ENCODE peak calls at places on chromosomes 3 and 15, in six cellular contexts. One of them, this sample, is unnamed.

GRCh38 chr3:4981688-4982494 is 2.7 kb downstream of the BHLHE40 start:
- DNase-seq in ACHN: peak; percentile 76
- DNase-seq in psoas muscle: no peak
- DNase-seq in hypothalamus: no peak
- DNase-seq in neuronal stem cell: no peak
- DNase-seq in Daoy: peak; percentile 64
- DNase-seq in this sample: peak; percentile 35

GRCh38 chr3:154148541-154148940 is 27.4 kb downstream of the ARHGEF26 start:
- DNase-seq in psoas muscle: no peak
- DNase-seq in ACHN: no peak
- DNase-seq in neuronal stem cell: no peak
- DNase-seq in hypothalamus: no peak
- DNase-seq in Daoy: no peak
- DNase-seq in this sample: no peak

GRCh38 chr3:190158261-190158660 is 37.6 kb upstream of the P3H2 start:
- DNase-seq in ACHN: no peak
- DNase-seq in hypothalamus: no peak
- DNase-seq in neuronal stem cell: no peak
- DNase-seq in Daoy: no peak
- DNase-seq in psoas muscle: no peak
- DNase-seq in this sample: no peak

GRCh38 chr3:197417896-197418618 is 119.6 kb upstream of the DLG1 start:
- DNase-seq in ACHN: no peak
- DNase-seq in hypothalamus: no peak
- DNase-seq in Daoy: no peak
- DNase-seq in psoas muscle: no peak
- DNase-seq in neuronal stem cell: peak; percentile 31
- DNase-seq in this sample: no peak

GRCh38 chr3:174822320-174822719 is 36.8 kb upstream of the NAALADL2 start:
- DNase-seq in neuronal stem cell: no peak
- DNase-seq in ACHN: no peak
- DNase-seq in Daoy: no peak
- DNase-seq in hypothalamus: no peak
- DNase-seq in psoas muscle: no peak
- DNase-seq in this sample: no peak

GRCh38 chr3:58173029-58173669 is 37.6 kb downstream of the DNASE1L3 start:
- DNase-seq in ACHN: no peak
- DNase-seq in hypothalamus: no peak
- DNase-seq in Daoy: no peak
- DNase-seq in neuronal stem cell: no peak
- DNase-seq in psoas muscle: no peak
- DNase-seq in this sample: no peak

GRCh38 chr3:123813876-123814275 is 70.3 kb downstream of the MYLK start:
- DNase-seq in neuronal stem cell: no peak
- DNase-seq in psoas muscle: no peak
- DNase-seq in hypothalamus: no peak
- DNase-seq in ACHN: no peak
- DNase-seq in Daoy: peak; percentile 83
- DNase-seq in this sample: no peak

GRCh38 chr3:194579091-194579606 is 54.1 kb downstream of the TMEM44 start:
- DNase-seq in hypothalamus: no peak
- DNase-seq in ACHN: no peak
- DNase-seq in psoas muscle: no peak
- DNase-seq in Daoy: peak; percentile 44
- DNase-seq in neuronal stem cell: no peak
- DNase-seq in this sample: no peak

GRCh38 chr3:89841041-89841440 is 733.6 kb downstream of the EPHA3 start:
- DNase-seq in ACHN: no peak
- DNase-seq in Daoy: no peak
- DNase-seq in neuronal stem cell: no peak
- DNase-seq in psoas muscle: no peak
- DNase-seq in hypothalamus: no peak
- DNase-seq in this sample: no peak

GRCh38 chr15:26929588-26929987 is 41.4 kb upstream of the GABRG3 start:
- DNase-seq in psoas muscle: no peak
- DNase-seq in ACHN: no peak
- DNase-seq in hypothalamus: no peak
- DNase-seq in neuronal stem cell: no peak
- DNase-seq in Daoy: no peak
- DNase-seq in this sample: no peak

GRCh38 chr3:66822059-66823009 is 175.8 kb upstream of the KBTBD8 start:
- DNase-seq in psoas muscle: peak; percentile 22
- DNase-seq in ACHN: peak; percentile 55
- DNase-seq in Daoy: peak; percentile 51
- DNase-seq in hypothalamus: no peak
- DNase-seq in neuronal stem cell: peak; percentile 69
- DNase-seq in this sample: peak; percentile 32

GRCh38 chr15:33941279-33942063 is 26.8 kb upstream of the CHRM5 start:
- DNase-seq in neuronal stem cell: no peak
- DNase-seq in psoas muscle: no peak
- DNase-seq in Daoy: no peak
- DNase-seq in ACHN: no peak
- DNase-seq in hypothalamus: no peak
- DNase-seq in this sample: no peak

GRCh38 chr15:85615930-85616329 is 178.8 kb downstream of the KLHL25 start:
- DNase-seq in neuronal stem cell: no peak
- DNase-seq in psoas muscle: no peak
- DNase-seq in Daoy: no peak
- DNase-seq in hypothalamus: no peak
- DNase-seq in ACHN: peak; percentile 50
- DNase-seq in this sample: peak; percentile 54

GRCh38 chr3:172398484-172398883 is 49.8 kb downstream of the GHSR start:
- DNase-seq in psoas muscle: no peak
- DNase-seq in hypothalamus: no peak
- DNase-seq in neuronal stem cell: no peak
- DNase-seq in ACHN: no peak
- DNase-seq in Daoy: no peak
- DNase-seq in this sample: no peak

GRCh38 chr3:149009732-149010131 is 18.4 kb downstream of the GYG1 start:
- DNase-seq in Daoy: peak; percentile 42
- DNase-seq in ACHN: no peak
- DNase-seq in neuronal stem cell: no peak
- DNase-seq in hypothalamus: no peak
- DNase-seq in psoas muscle: no peak
- DNase-seq in this sample: peak; percentile 84

GRCh38 chr3:71018794-71019193 is 564.7 kb downstream of the FOXP1 start:
- DNase-seq in hypothalamus: no peak
- DNase-seq in psoas muscle: no peak
- DNase-seq in neuronal stem cell: no peak
- DNase-seq in Daoy: no peak
- DNase-seq in ACHN: no peak
- DNase-seq in this sample: no peak

GRCh38 chr15:52464478-52464877 is 64.2 kb downstream of the MYO5A start:
- DNase-seq in Daoy: no peak
- DNase-seq in neuronal stem cell: no peak
- DNase-seq in hypothalamus: no peak
- DNase-seq in ACHN: no peak
- DNase-seq in psoas muscle: no peak
- DNase-seq in this sample: peak; percentile 10

GRCh38 chr3:127746400-127747057 is 73.8 kb downstream of the ABTB1 start:
- DNase-seq in hypothalamus: no peak
- DNase-seq in ACHN: no peak
- DNase-seq in Daoy: peak; percentile 45
- DNase-seq in neuronal stem cell: no peak
- DNase-seq in psoas muscle: no peak
- DNase-seq in this sample: no peak

GRCh38 chr3:23002846-23003800 is 200.0 kb upstream of the UBE2E2 start:
- DNase-seq in ACHN: no peak
- DNase-seq in neuronal stem cell: no peak
- DNase-seq in psoas muscle: no peak
- DNase-seq in Daoy: peak; percentile 26
- DNase-seq in hypothalamus: no peak
- DNase-seq in this sample: no peak

GRCh38 chr3:195761503-195762248 is 40.9 kb downstream of the MUC20 start:
- DNase-seq in psoas muscle: no peak
- DNase-seq in Daoy: no peak
- DNase-seq in neuronal stem cell: no peak
- DNase-seq in hypothalamus: no peak
- DNase-seq in ACHN: no peak
- DNase-seq in this sample: no peak

GRCh38 chr3:180316321-180316720 is 279.6 kb upstream of the PEX5L start:
- DNase-seq in hypothalamus: no peak
- DNase-seq in psoas muscle: no peak
- DNase-seq in neuronal stem cell: no peak
- DNase-seq in ACHN: no peak
- DNase-seq in Daoy: no peak
- DNase-seq in this sample: no peak

GRCh38 chr3:133464573-133464972 is 64.7 kb downstream of the BFSP2 start:
- DNase-seq in hypothalamus: no peak
- DNase-seq in neuronal stem cell: no peak
- DNase-seq in Daoy: peak; percentile 32
- DNase-seq in ACHN: peak; percentile 36
- DNase-seq in psoas muscle: no peak
- DNase-seq in this sample: no peak

GRCh38 chr15:33242669-33243191 is 48.2 kb upstream of the FMN1 start:
- DNase-seq in ACHN: peak; percentile 67
- DNase-seq in psoas muscle: no peak
- DNase-seq in hypothalamus: no peak
- DNase-seq in neuronal stem cell: no peak
- DNase-seq in Daoy: peak; percentile 78
- DNase-seq in this sample: no peak

GRCh38 chr3:120172070-120172469 is 77.8 kb upstream of the GSK3B start:
- DNase-seq in ACHN: no peak
- DNase-seq in Daoy: no peak
- DNase-seq in psoas muscle: peak; percentile 33
- DNase-seq in neuronal stem cell: no peak
- DNase-seq in hypothalamus: no peak
- DNase-seq in this sample: no peak

GRCh38 chr3:193851941-193852674 is 259.1 kb downstream of the OPA1 start:
- DNase-seq in ACHN: peak; percentile 22
- DNase-seq in Daoy: peak; percentile 51
- DNase-seq in hypothalamus: no peak
- DNase-seq in psoas muscle: no peak
- DNase-seq in neuronal stem cell: peak; percentile 37
- DNase-seq in this sample: no peak

GRCh38 chr15:31111091-31111647 is 9.6 kb upstream of the TRPM1 start:
- DNase-seq in neuronal stem cell: no peak
- DNase-seq in ACHN: no peak
- DNase-seq in psoas muscle: no peak
- DNase-seq in Daoy: no peak
- DNase-seq in hypothalamus: no peak
- DNase-seq in this sample: no peak

GRCh38 chr15:70281811-70282307 is 184.1 kb upstream of the TLE3 start:
- DNase-seq in Daoy: no peak
- DNase-seq in hypothalamus: no peak
- DNase-seq in neuronal stem cell: no peak
- DNase-seq in psoas muscle: no peak
- DNase-seq in ACHN: no peak
- DNase-seq in this sample: no peak

GRCh38 chr3:180529778-180530177 is 72.2 kb upstream of the TTC14 start:
- DNase-seq in neuronal stem cell: no peak
- DNase-seq in psoas muscle: no peak
- DNase-seq in Daoy: no peak
- DNase-seq in hypothalamus: no peak
- DNase-seq in ACHN: no peak
- DNase-seq in this sample: no peak

GRCh38 chr15:31294067-31294466 is 32.6 kb upstream of the KLF13 start:
- DNase-seq in Daoy: no peak
- DNase-seq in ACHN: no peak
- DNase-seq in psoas muscle: no peak
- DNase-seq in hypothalamus: no peak
- DNase-seq in neuronal stem cell: no peak
- DNase-seq in this sample: no peak

GRCh38 chr15:75688278-75688557 is 24.4 kb downstream of the CSPG4 start:
- DNase-seq in Daoy: no peak
- DNase-seq in neuronal stem cell: no peak
- DNase-seq in psoas muscle: no peak
- DNase-seq in ACHN: no peak
- DNase-seq in hypothalamus: no peak
- DNase-seq in this sample: no peak

GRCh38 chr3:126664591-126665214 is 9.8 kb upstream of the TXNRD3 start:
- DNase-seq in Daoy: no peak
- DNase-seq in psoas muscle: no peak
- DNase-seq in ACHN: no peak
- DNase-seq in neuronal stem cell: no peak
- DNase-seq in hypothalamus: no peak
- DNase-seq in this sample: no peak

GRCh38 chr3:98903705-98904481 is 2.4 kb upstream of the DCBLD2 start:
- DNase-seq in hypothalamus: no peak
- DNase-seq in neuronal stem cell: no peak
- DNase-seq in ACHN: no peak
- DNase-seq in psoas muscle: no peak
- DNase-seq in Daoy: no peak
- DNase-seq in this sample: no peak

GRCh38 chr15:61994216-61994615 is 66.0 kb downstream of the VPS13C start:
- DNase-seq in ACHN: no peak
- DNase-seq in neuronal stem cell: no peak
- DNase-seq in hypothalamus: no peak
- DNase-seq in psoas muscle: no peak
- DNase-seq in Daoy: no peak
- DNase-seq in this sample: no peak

GRCh38 chr15:81235781-81236507 is 39.3 kb downstream of the IL16 start:
- DNase-seq in hypothalamus: no peak
- DNase-seq in ACHN: peak; percentile 53
- DNase-seq in neuronal stem cell: no peak
- DNase-seq in Daoy: peak; percentile 95
- DNase-seq in psoas muscle: peak; percentile 38
- DNase-seq in this sample: no peak

GRCh38 chr3:52245322-52246263 is at the start of gene PPM1M:
- DNase-seq in ACHN: peak; percentile 42
- DNase-seq in neuronal stem cell: peak; percentile 45
- DNase-seq in Daoy: peak; percentile 60
- DNase-seq in hypothalamus: no peak
- DNase-seq in psoas muscle: peak; percentile 55
- DNase-seq in this sample: peak; percentile 84

GRCh38 chr3:20161714-20162113 is 24.3 kb downstream of the SGO1 start:
- DNase-seq in ACHN: no peak
- DNase-seq in psoas muscle: no peak
- DNase-seq in hypothalamus: no peak
- DNase-seq in neuronal stem cell: no peak
- DNase-seq in Daoy: no peak
- DNase-seq in this sample: no peak

GRCh38 chr3:156675744-156676466 is 1.5 kb downstream of the TIPARP start:
- DNase-seq in neuronal stem cell: no peak
- DNase-seq in hypothalamus: no peak
- DNase-seq in ACHN: peak; percentile 83
- DNase-seq in Daoy: peak; percentile 90
- DNase-seq in psoas muscle: peak; percentile 19
- DNase-seq in this sample: peak; percentile 52

GRCh38 chr3:170346481-170347125 is 10.9 kb upstream of the SKIL start:
- DNase-seq in neuronal stem cell: no peak
- DNase-seq in hypothalamus: no peak
- DNase-seq in Daoy: peak; percentile 60
- DNase-seq in psoas muscle: no peak
- DNase-seq in ACHN: peak; percentile 55
- DNase-seq in this sample: no peak

GRCh38 chr15:73127302-73127936 is 75.2 kb downstream of the NEO1 start:
- DNase-seq in psoas muscle: no peak
- DNase-seq in Daoy: peak; percentile 14
- DNase-seq in neuronal stem cell: peak; percentile 26
- DNase-seq in hypothalamus: no peak
- DNase-seq in ACHN: peak; percentile 43
- DNase-seq in this sample: no peak